ENCODE peak calls at places on chromosomes 13 and 19, in five cellular contexts. Y, E, M, H and T are unnamed samples.

GRCh38 chr19:662207-662961 is 630 bp downstream of the RNF126 start:
- DNase-seq in Y (peak; percentile 84), E (no peak), M (no peak), H (peak; percentile 34), T (no peak)

GRCh38 chr19:54694648-54695047 is 29.6 kb upstream of the KIR3DL3 start:
- DNase-seq in Y (no peak), E (no peak), M (no peak), H (no peak), T (no peak)

GRCh38 chr13:105196052-105196451 is 1339.4 kb downstream of the EFNB2 start:
- DNase-seq in Y (no peak), E (no peak), M (no peak), H (peak; percentile 87), T (peak; percentile 44)

GRCh38 chr13:98346904-98347636 is 170.0 kb upstream of the RNF113B start:
- DNase-seq in Y (no peak), E (no peak), M (no peak), H (no peak), T (no peak)

GRCh38 chr13:42215578-42216421 is 56.2 kb upstream of the AKAP11 start:
- DNase-seq in Y (peak; percentile 27), E (no peak), M (no peak), H (peak; percentile 49), T (peak; percentile 34)

GRCh38 chr19:52343548-52343947 is 7.5 kb downstream of the ZNF610 start:
- DNase-seq in Y (peak; percentile 47), E (no peak), M (no peak), H (peak; percentile 8), T (peak; percentile 25)

GRCh38 chr19:3304871-3305423 is 61.4 kb upstream of the NFIC start:
- DNase-seq in Y (peak; percentile 84), E (peak; percentile 36), M (peak; percentile 40), H (peak; percentile 59), T (peak; percentile 58)

GRCh38 chr19:33622809-33623511 is 1.2 kb downstream of the CHST8 start:
- DNase-seq in Y (no peak), E (no peak), M (no peak), H (no peak), T (no peak)

GRCh38 chr13:105050696-105051095 is 1484.8 kb downstream of the EFNB2 start:
- DNase-seq in Y (no peak), E (no peak), M (no peak), H (no peak), T (no peak)

GRCh38 chr13:34247596-34247995 is 429.6 kb downstream of the RFC3 start:
- DNase-seq in Y (no peak), E (peak; percentile 26), M (no peak), H (no peak), T (no peak)

GRCh38 chr13:85381082-85381481 is 418.1 kb downstream of the SLITRK6 start:
- DNase-seq in Y (no peak), E (no peak), M (no peak), H (no peak), T (no peak)

GRCh38 chr19:40674291-40674690 is 16.2 kb downstream of the NUMBL start:
- DNase-seq in Y (no peak), E (no peak), M (no peak), H (no peak), T (no peak)

GRCh38 chr13:45872574-45872973 is 21.0 kb upstream of the SIAH3 start:
- DNase-seq in Y (no peak), E (no peak), M (no peak), H (no peak), T (no peak)

GRCh38 chr19:58325623-58326022 is 1.2 kb upstream of the ZSCAN22 start:
- DNase-seq in Y (peak; percentile 27), E (no peak), M (no peak), H (no peak), T (peak; percentile 27)

GRCh38 chr19:16714702-16715294 is 4.8 kb upstream of the NWD1 start:
- DNase-seq in Y (peak; percentile 58), E (peak; percentile 40), M (peak; percentile 40), H (peak; percentile 57), T (peak; percentile 39)

GRCh38 chr13:112160558-112160957 is 93.6 kb downstream of the SOX1 start:
- DNase-seq in Y (no peak), E (no peak), M (no peak), H (no peak), T (no peak)

GRCh38 chr13:21344662-21345176 is 114.4 kb downstream of the ZDHHC20 start:
- DNase-seq in Y (peak; percentile 34), E (no peak), M (no peak), H (no peak), T (peak; percentile 10)

GRCh38 chr19:48992571-48993174 is 436 bp downstream of the GYS1 start:
- DNase-seq in Y (no peak), E (no peak), M (no peak), H (no peak), T (no peak)

GRCh38 chr19:30997222-30997621 is 352.0 kb downstream of the TSHZ3 start:
- DNase-seq in Y (no peak), E (no peak), M (no peak), H (no peak), T (no peak)

GRCh38 chr13:29536853-29537252 is 58.6 kb downstream of the SLC7A1 start:
- DNase-seq in Y (no peak), E (no peak), M (no peak), H (no peak), T (no peak)

GRCh38 chr13:44815507-44816074 is 173.7 kb downstream of the NUFIP1 start:
- DNase-seq in Y (peak; percentile 60), E (no peak), M (peak; percentile 86), H (peak; percentile 93), T (peak; percentile 95)

GRCh38 chr13:106534844-106535551 is 464 bp downstream of the EFNB2 start:
- DNase-seq in Y (peak; percentile 14), E (no peak), M (no peak), H (no peak), T (no peak)

GRCh38 chr13:109998808-109999528 is 212.6 kb upstream of the IRS2 start:
- DNase-seq in Y (no peak), E (no peak), M (no peak), H (peak; percentile 89), T (peak; percentile 95)

GRCh38 chr13:27401210-27401609 is 23.2 kb upstream of the GTF3A start:
- DNase-seq in Y (no peak), E (no peak), M (no peak), H (no peak), T (no peak)

GRCh38 chr19:10554760-10555612 is 10.8 kb downstream of the KRI1 start:
- DNase-seq in Y (peak; percentile 29), E (no peak), M (peak; percentile 68), H (no peak), T (no peak)